ENCODE peak calls at places on chromosome 7, in four cellular contexts. One of them, this sample, is unnamed.

GRCh38 chr7:124550036-124550435 is 215.6 kb downstream of the GPR37 start:
- DNase-seq in GM12878: no peak
- DNase-seq in K562: no peak
- DNase-seq in HL-60: no peak
- DNase-seq in this sample: no peak

GRCh38 chr7:26388256-26388655 is 96.6 kb downstream of the SNX10 start:
- DNase-seq in GM12878: peak
- DNase-seq in K562: no peak
- DNase-seq in HL-60: no peak
- DNase-seq in this sample: no peak

GRCh38 chr7:100677308-100678095 is 4.0 kb downstream of the GNB2 start:
- DNase-seq in GM12878: no peak
- DNase-seq in K562: no peak
- DNase-seq in HL-60: no peak
- DNase-seq in this sample: no peak

GRCh38 chr7:52287698-52288097 is 747.7 kb upstream of the POM121L12 start:
- DNase-seq in GM12878: no peak
- DNase-seq in K562: no peak
- DNase-seq in HL-60: no peak
- DNase-seq in this sample: no peak

GRCh38 chr7:100632951-100633717 is 8.2 kb downstream of the TFR2 start:
- DNase-seq in GM12878: no peak
- DNase-seq in K562: no peak
- DNase-seq in HL-60: peak
- DNase-seq in this sample: no peak

GRCh38 chr7:94420321-94420720 is 25.6 kb downstream of the COL1A2 start:
- DNase-seq in GM12878: no peak
- DNase-seq in K562: no peak
- DNase-seq in HL-60: no peak
- DNase-seq in this sample: no peak

GRCh38 chr7:88311675-88312036 is 5.0 kb upstream of the STEAP4 start:
- DNase-seq in GM12878: no peak
- DNase-seq in K562: no peak
- DNase-seq in HL-60: no peak
- DNase-seq in this sample: no peak

GRCh38 chr7:74043523-74043951 is 15.6 kb downstream of the ELN start:
- DNase-seq in GM12878: no peak
- DNase-seq in K562: no peak
- DNase-seq in HL-60: no peak
- DNase-seq in this sample: no peak

GRCh38 chr7:155191901-155192478 is 105.7 kb upstream of the INSIG1 start:
- DNase-seq in GM12878: no peak
- DNase-seq in K562: no peak
- DNase-seq in HL-60: no peak
- DNase-seq in this sample: no peak

GRCh38 chr7:150351587-150352194 is 10.3 kb upstream of the RARRES2 start:
- DNase-seq in GM12878: no peak
- DNase-seq in K562: no peak
- DNase-seq in HL-60: no peak
- DNase-seq in this sample: no peak

GRCh38 chr7:1151156-1151555 is 8.8 kb downstream of the ZFAND2A start:
- DNase-seq in GM12878: no peak
- DNase-seq in K562: no peak
- DNase-seq in HL-60: no peak
- DNase-seq in this sample: no peak

GRCh38 chr7:33926535-33926934 is 21.2 kb downstream of the BMPER start:
- DNase-seq in GM12878: no peak
- DNase-seq in K562: no peak
- DNase-seq in HL-60: no peak
- DNase-seq in this sample: no peak

GRCh38 chr7:89042963-89043362 is 247.4 kb upstream of the TEX47 start:
- DNase-seq in GM12878: no peak
- DNase-seq in K562: no peak
- DNase-seq in HL-60: no peak
- DNase-seq in this sample: no peak

GRCh38 chr7:41045556-41046123 is 657.2 kb downstream of the INHBA start:
- DNase-seq in GM12878: no peak
- DNase-seq in K562: no peak
- DNase-seq in HL-60: no peak
- DNase-seq in this sample: no peak

GRCh38 chr7:150668977-150669376 is 16.5 kb upstream of the GIMAP2 start:
- DNase-seq in GM12878: no peak
- DNase-seq in K562: no peak
- DNase-seq in HL-60: no peak
- DNase-seq in this sample: no peak

GRCh38 chr7:44867073-44867990 is 18.0 kb downstream of the PURB start:
- DNase-seq in GM12878: no peak
- DNase-seq in K562: peak
- DNase-seq in HL-60: no peak
- DNase-seq in this sample: no peak

GRCh38 chr7:80533287-80533686 is 21.4 kb upstream of the GNAT3 start:
- DNase-seq in GM12878: no peak
- DNase-seq in K562: no peak
- DNase-seq in HL-60: no peak
- DNase-seq in this sample: no peak

GRCh38 chr7:80521809-80522208 is 9.9 kb upstream of the GNAT3 start:
- DNase-seq in GM12878: no peak
- DNase-seq in K562: no peak
- DNase-seq in HL-60: no peak
- DNase-seq in this sample: no peak

GRCh38 chr7:142391191-142391992 is 133.5 kb upstream of the PRSS58 start:
- DNase-seq in GM12878: no peak
- DNase-seq in K562: peak
- DNase-seq in HL-60: no peak
- DNase-seq in this sample: no peak

GRCh38 chr7:109476409-109476808 is 906.7 kb downstream of the DNAJB9 start:
- DNase-seq in GM12878: no peak
- DNase-seq in K562: no peak
- DNase-seq in HL-60: no peak
- DNase-seq in this sample: no peak

GRCh38 chr7:70014472-70015232 is 416.4 kb downstream of the AUTS2 start:
- DNase-seq in GM12878: peak
- DNase-seq in K562: no peak
- DNase-seq in HL-60: no peak
- DNase-seq in this sample: no peak

GRCh38 chr7:47195641-47196040 is 386.3 kb downstream of the TNS3 start:
- DNase-seq in GM12878: no peak
- DNase-seq in K562: peak
- DNase-seq in HL-60: no peak
- DNase-seq in this sample: no peak

GRCh38 chr7:148480479-148481146 is 110.0 kb upstream of the C7orf33 start:
- DNase-seq in GM12878: no peak
- DNase-seq in K562: no peak
- DNase-seq in HL-60: no peak
- DNase-seq in this sample: no peak

GRCh38 chr7:29957921-29958320 is 31.7 kb downstream of the SCRN1 start:
- DNase-seq in GM12878: no peak
- DNase-seq in K562: no peak
- DNase-seq in HL-60: no peak
- DNase-seq in this sample: no peak

GRCh38 chr7:116588641-116589594 is 64.1 kb downstream of the CAV1 start:
- DNase-seq in GM12878: no peak
- DNase-seq in K562: peak
- DNase-seq in HL-60: no peak
- DNase-seq in this sample: no peak

GRCh38 chr7:70660154-70660818 is 471.7 kb upstream of the GALNT17 start:
- DNase-seq in GM12878: no peak
- DNase-seq in K562: no peak
- DNase-seq in HL-60: no peak
- DNase-seq in this sample: no peak

GRCh38 chr7:1196950-1197349 is 35.7 kb upstream of the UNCX start:
- DNase-seq in GM12878: no peak
- DNase-seq in K562: no peak
- DNase-seq in HL-60: no peak
- DNase-seq in this sample: no peak

GRCh38 chr7:133789951-133790350 is 337.2 kb upstream of the LRGUK start:
- DNase-seq in GM12878: no peak
- DNase-seq in K562: no peak
- DNase-seq in HL-60: no peak
- DNase-seq in this sample: no peak

GRCh38 chr7:105940111-105940510 is 23.0 kb upstream of the CDHR3 start:
- DNase-seq in GM12878: no peak
- DNase-seq in K562: no peak
- DNase-seq in HL-60: no peak
- DNase-seq in this sample: no peak

GRCh38 chr7:103316378-103316941 is 19.2 kb downstream of the PMPCB start:
- DNase-seq in GM12878: no peak
- DNase-seq in K562: no peak
- DNase-seq in HL-60: no peak
- DNase-seq in this sample: no peak

GRCh38 chr7:103314849-103315248 is 17.6 kb downstream of the PMPCB start:
- DNase-seq in GM12878: no peak
- DNase-seq in K562: no peak
- DNase-seq in HL-60: no peak
- DNase-seq in this sample: no peak

GRCh38 chr7:103317009-103317408 is 19.8 kb downstream of the PMPCB start:
- DNase-seq in GM12878: no peak
- DNase-seq in K562: no peak
- DNase-seq in HL-60: no peak
- DNase-seq in this sample: no peak
- TF ChIP-seq POLR2AphosphoS5 in GM12878: peak
- TF ChIP-seq POLR2AphosphoS5 in K562: no peak
- TF ChIP-seq POLR2AphosphoS5 in HL-60: no peak
- TF ChIP-seq POLR2AphosphoS5 in this sample: no peak

GRCh38 chr7:131652934-131653333 is 96.5 kb upstream of the PODXL start:
- DNase-seq in GM12878: no peak
- DNase-seq in K562: no peak
- DNase-seq in HL-60: no peak
- DNase-seq in this sample: no peak

GRCh38 chr7:131655447-131655846 is 99.0 kb upstream of the PODXL start:
- DNase-seq in GM12878: no peak
- DNase-seq in K562: no peak
- DNase-seq in HL-60: no peak
- DNase-seq in this sample: no peak

GRCh38 chr7:131654668-131655326 is 98.4 kb upstream of the PODXL start:
- DNase-seq in GM12878: peak
- DNase-seq in K562: peak
- DNase-seq in HL-60: peak
- DNase-seq in this sample: peak

GRCh38 chr7:131653418-131654248 is 97.2 kb upstream of the PODXL start:
- DNase-seq in GM12878: no peak
- DNase-seq in K562: no peak
- DNase-seq in HL-60: no peak
- DNase-seq in this sample: no peak

GRCh38 chr7:131654249-131654558 is 97.8 kb upstream of the PODXL start:
- DNase-seq in GM12878: no peak
- DNase-seq in K562: no peak
- DNase-seq in HL-60: no peak
- DNase-seq in this sample: no peak
- TF ChIP-seq SPI1 in GM12878: no peak
- TF ChIP-seq SPI1 in K562: no peak
- TF ChIP-seq SPI1 in HL-60: no peak
- TF ChIP-seq SPI1 in this sample: no peak

DNA sequence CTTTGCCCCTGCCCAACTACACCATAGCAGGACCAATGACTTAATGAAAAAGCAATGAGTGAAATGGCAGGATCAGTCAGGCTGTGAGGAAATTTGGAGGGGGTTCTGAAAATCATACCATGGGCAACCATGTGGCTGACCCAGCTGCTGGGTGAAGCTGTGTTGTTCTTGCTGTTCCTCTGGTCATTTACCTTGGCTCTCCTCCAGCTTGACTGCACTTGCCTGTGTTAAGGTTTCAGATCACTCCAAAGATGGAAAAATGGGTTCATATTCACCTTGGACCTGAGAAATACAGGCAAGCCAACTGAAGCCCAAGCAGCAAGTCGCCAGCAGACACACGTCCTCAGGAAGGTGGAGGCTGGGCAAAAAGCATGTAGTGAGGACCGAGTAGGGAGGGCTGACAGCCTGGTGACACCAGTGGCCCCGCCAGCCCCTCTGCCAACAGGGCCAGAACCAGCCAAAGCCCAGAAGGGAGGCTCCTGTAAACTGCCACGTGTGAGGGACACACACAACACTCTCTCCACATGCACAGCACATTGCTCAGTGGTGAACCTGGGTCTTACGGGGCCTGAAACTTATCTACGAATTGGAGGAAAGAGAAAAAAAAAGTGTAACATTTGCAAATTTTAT is 40.1 kb downstream of the PARP12 start:
- DNase-seq in GM12878: no peak
- DNase-seq in K562: no peak
- DNase-seq in HL-60: no peak
- DNase-seq in this sample: no peak
- TF ChIP-seq POLR2AphosphoS5 in GM12878: no peak
- TF ChIP-seq POLR2AphosphoS5 in K562: no peak
- TF ChIP-seq POLR2AphosphoS5 in HL-60: no peak
- TF ChIP-seq POLR2AphosphoS5 in this sample: no peak

DNA sequence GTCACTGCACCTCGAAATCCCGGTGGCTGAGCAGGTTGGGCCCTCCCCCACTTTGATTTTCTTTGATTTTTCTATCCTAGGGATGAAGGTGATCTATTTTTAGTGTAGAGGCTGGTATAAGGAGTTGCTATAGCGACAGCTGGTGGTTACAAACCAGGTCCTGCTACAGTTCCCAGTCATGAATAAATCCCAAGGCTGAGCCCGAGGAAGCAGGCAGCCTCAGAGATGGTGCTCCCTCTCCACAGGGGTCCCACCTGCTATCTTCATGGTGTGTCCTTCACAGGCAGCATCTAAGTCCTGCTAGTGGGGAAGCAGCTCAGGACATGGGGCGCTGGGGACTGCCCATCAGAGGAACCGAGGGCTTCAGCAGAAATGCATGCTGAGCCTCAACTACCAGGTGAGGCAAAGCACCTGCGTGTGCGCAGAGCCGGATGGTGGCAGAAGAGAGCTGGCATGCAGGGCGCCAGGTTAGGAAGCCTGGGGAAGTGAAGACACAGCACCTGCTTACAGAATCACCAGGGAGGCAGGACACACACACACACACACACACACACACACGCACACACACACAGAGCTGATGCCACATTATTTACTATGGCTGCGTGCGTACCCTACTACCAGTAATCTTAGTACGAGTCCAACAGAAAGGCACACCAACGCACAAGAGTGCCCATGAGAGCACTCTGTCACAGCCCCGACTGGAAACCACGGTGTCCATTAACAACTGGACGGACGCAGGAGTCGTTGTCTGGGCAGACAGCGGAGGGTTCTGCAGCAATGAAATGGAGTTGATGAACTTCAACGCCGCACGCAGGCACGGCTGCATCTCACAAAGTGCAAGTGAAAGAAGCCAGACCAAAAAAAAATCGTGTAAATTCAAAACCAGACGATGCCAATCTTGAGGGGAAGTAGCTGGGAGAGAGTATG is 150.8 kb downstream of the PRKAG2 start:
- DNase-seq in GM12878: no peak
- DNase-seq in K562: no peak
- DNase-seq in HL-60: no peak
- DNase-seq in this sample: no peak
- TF ChIP-seq SPI1 in GM12878: no peak
- TF ChIP-seq SPI1 in K562: no peak
- TF ChIP-seq SPI1 in HL-60: no peak
- TF ChIP-seq SPI1 in this sample: no peak

GRCh38 chr7:101860316-101861222 is 43.1 kb downstream of the CUX1 start:
- DNase-seq in GM12878: no peak
- DNase-seq in K562: no peak
- DNase-seq in HL-60: no peak
- DNase-seq in this sample: no peak
- TF ChIP-seq POLR2AphosphoS5 in GM12878: no peak
- TF ChIP-seq POLR2AphosphoS5 in K562: no peak
- TF ChIP-seq POLR2AphosphoS5 in HL-60: no peak
- TF ChIP-seq POLR2AphosphoS5 in this sample: no peak